ENCODE peak calls at places on chromosomes 6 and 20, in eight cellular contexts. Z is GM03348; V is GM12865; O is heart right ventricle; Y is mucosa of descending colon; N is stimulated activated naive CD8-positive, alpha-beta T cell treated with anti-CD3 and anti-CD28 coated beads, Interleukin-15, amount 100 ng/mL, for 72 hours; Q is COR-L47; R is fibroblast of lung. K is an unnamed sample.

GRCh38 chr6:160337301-160337700 is 10.9 kb upstream of the SLC22A3 start:
- DNase-seq in Z (no peak), V (no peak), O (no peak), Y (no peak), N (no peak), Q (no peak), R (peak; percentile 70), K (no peak)

GRCh38 chr20:63464289-63464635 is 8.2 kb downstream of the KCNQ2 start:
- DNase-seq in Z (no peak), V (no peak), O (no peak), Y (no peak), N (no peak), Q (no peak), R (no peak), K (no peak)

GRCh38 chr20:41151134-41151869 is 14.0 kb downstream of the PLCG1 start:
- DNase-seq in Z (no peak), V (no peak), O (no peak), Y (no peak), N (no peak), Q (no peak), R (no peak), K (no peak)

GRCh38 chr20:62236674-62236996 is 1.7 kb upstream of the OSBPL2 start:
- DNase-seq in Z (no peak), V (no peak), O (peak; percentile 10), Y (no peak), N (no peak), Q (no peak), R (no peak), K (no peak)

GRCh38 chr6:106546322-106547052 is 82.8 kb downstream of the RTN4IP1 start:
- DNase-seq in Z (peak; percentile 56), V (no peak), O (no peak), Y (no peak), N (no peak), Q (no peak), R (peak; percentile 86), K (no peak)

GRCh38 chr6:1407499-1407990 is 18.2 kb downstream of the FOXF2 start:
- DNase-seq in Z (no peak), V (no peak), O (no peak), Y (no peak), N (no peak), Q (no peak), R (no peak), K (no peak)

GRCh38 chr6:170453586-170454511 is 99.3 kb downstream of the PSMB1 start:
- DNase-seq in Z (no peak), V (no peak), O (no peak), Y (no peak), N (no peak), Q (no peak), R (no peak), K (no peak)

GRCh38 chr20:51529758-51530157 is 12.8 kb downstream of the NFATC2 start:
- DNase-seq in Z (no peak), V (peak; percentile 47), O (no peak), Y (no peak), N (no peak), Q (no peak), R (no peak), K (peak; percentile 66)

GRCh38 chr6:14640631-14641030 is 523.1 kb downstream of the CD83 start:
- DNase-seq in Z (no peak), V (no peak), O (no peak), Y (no peak), N (no peak), Q (no peak), R (no peak), K (no peak)

GRCh38 chr6:87791982-87792381 is 89.9 kb upstream of the AKIRIN2 start:
- DNase-seq in Z (no peak), V (no peak), O (no peak), Y (no peak), N (no peak), Q (no peak), R (no peak), K (no peak)

GRCh38 chr6:138920906-138921305 is 67.1 kb downstream of the REPS1 start:
- DNase-seq in Z (no peak), V (no peak), O (no peak), Y (no peak), N (no peak), Q (no peak), R (no peak), K (no peak)

GRCh38 chr6:5684320-5684719 is 322.4 kb downstream of the NRN1 start:
- DNase-seq in Z (no peak), V (no peak), O (no peak), Y (no peak), N (no peak), Q (no peak), R (peak; percentile 49), K (no peak)

GRCh38 chr20:49448917-49449316 is 33.6 kb downstream of the KCNB1 start:
- DNase-seq in Z (no peak), V (no peak), O (no peak), Y (no peak), N (no peak), Q (no peak), R (no peak), K (peak; percentile 68)

GRCh38 chr6:158439255-158439654 is 120.6 kb upstream of the TMEM181 start:
- DNase-seq in Z (no peak), V (peak; percentile 89), O (no peak), Y (no peak), N (no peak), Q (no peak), R (no peak), K (peak; percentile 72)